ENCODE peak calls at places on chromosomes 6 and 20, in four cellular contexts. One of them, this sample, is unnamed.

GRCh38 chr6:139732451-139732850 is 358.0 kb upstream of the CITED2 start:
- DNase-seq in WTC11: no peak
- DNase-seq in HepG2: no peak
- DNase-seq in K562: no peak
- DNase-seq in this sample: no peak

GRCh38 chr6:43575105-43575771 is 600 bp downstream of the XPO5 start:
- DNase-seq in WTC11: peak; percentile 40
- DNase-seq in HepG2: peak; percentile 40
- DNase-seq in K562: peak; percentile 64
- DNase-seq in this sample: no peak

GRCh38 chr6:144219056-144219685 is 66.0 kb upstream of the UTRN start:
- DNase-seq in WTC11: no peak
- DNase-seq in HepG2: peak; percentile 54
- DNase-seq in K562: peak; percentile 49
- DNase-seq in this sample: peak; percentile 8

GRCh38 chr6:134447423-134447822 is 129.5 kb upstream of the SGK1 start:
- DNase-seq in WTC11: no peak
- DNase-seq in HepG2: no peak
- DNase-seq in K562: no peak
- DNase-seq in this sample: no peak

GRCh38 chr6:156957931-156958547 is 180.9 kb downstream of the ARID1B start:
- DNase-seq in WTC11: no peak
- DNase-seq in HepG2: no peak
- DNase-seq in K562: no peak
- DNase-seq in this sample: no peak

GRCh38 chr6:116047173-116047933 is 13.3 kb downstream of the FRK start:
- DNase-seq in WTC11: no peak
- DNase-seq in HepG2: peak; percentile 59
- DNase-seq in K562: no peak
- DNase-seq in this sample: no peak

GRCh38 chr20:3101737-3102574 is 17.4 kb upstream of the AVP start:
- DNase-seq in WTC11: no peak
- DNase-seq in HepG2: no peak
- DNase-seq in K562: no peak
- DNase-seq in this sample: peak; percentile 5

GRCh38 chr6:43088654-43089056 is 12.5 kb downstream of the PTK7 start:
- DNase-seq in WTC11: no peak
- DNase-seq in HepG2: no peak
- DNase-seq in K562: no peak
- DNase-seq in this sample: no peak

GRCh38 chr6:96164802-96165201 is 149.0 kb downstream of the FUT9 start:
- DNase-seq in WTC11: no peak
- DNase-seq in HepG2: no peak
- DNase-seq in K562: no peak
- DNase-seq in this sample: no peak

GRCh38 chr6:129279343-129280104 is 396.6 kb downstream of the LAMA2 start:
- DNase-seq in WTC11: no peak
- DNase-seq in HepG2: no peak
- DNase-seq in K562: no peak
- DNase-seq in this sample: no peak

GRCh38 chr6:129281173-129281796 is 398.3 kb downstream of the LAMA2 start:
- DNase-seq in WTC11: no peak
- DNase-seq in HepG2: no peak
- DNase-seq in K562: no peak
- DNase-seq in this sample: no peak

GRCh38 chr6:129282053-129282452 is 399.1 kb downstream of the LAMA2 start:
- DNase-seq in WTC11: no peak
- DNase-seq in HepG2: no peak
- DNase-seq in K562: no peak
- DNase-seq in this sample: no peak

GRCh38 chr6:129284225-129284624 is 401.3 kb downstream of the LAMA2 start:
- DNase-seq in WTC11: no peak
- DNase-seq in HepG2: no peak
- DNase-seq in K562: no peak
- DNase-seq in this sample: no peak

DNA sequence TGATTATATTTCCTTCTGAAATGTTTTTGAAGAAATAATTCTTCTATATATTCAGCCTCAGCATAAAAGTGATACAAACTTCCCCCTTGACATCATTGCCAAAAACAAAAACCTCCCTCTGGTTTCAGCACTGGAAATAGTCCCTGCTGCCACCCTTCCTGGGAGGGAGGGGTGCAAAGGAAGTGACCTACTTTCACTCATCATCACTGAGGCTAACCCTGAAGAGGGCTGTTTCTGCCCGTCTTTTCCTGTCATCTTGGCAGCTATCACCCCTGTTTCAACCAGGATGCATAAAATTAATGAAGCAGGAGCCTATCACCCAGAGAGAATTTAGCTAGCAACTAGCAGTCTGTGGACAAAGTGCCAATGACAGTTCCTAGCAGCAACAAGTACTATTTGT is 397.8 kb downstream of the LAMA2 start:
- DNase-seq in WTC11: no peak
- DNase-seq in HepG2: no peak
- DNase-seq in K562: no peak
- DNase-seq in this sample: no peak
- TF ChIP-seq ETV6 in WTC11: no peak
- TF ChIP-seq ETV6 in HepG2: no peak
- TF ChIP-seq ETV6 in K562: no peak
- TF ChIP-seq ETV6 in this sample: no peak

DNA sequence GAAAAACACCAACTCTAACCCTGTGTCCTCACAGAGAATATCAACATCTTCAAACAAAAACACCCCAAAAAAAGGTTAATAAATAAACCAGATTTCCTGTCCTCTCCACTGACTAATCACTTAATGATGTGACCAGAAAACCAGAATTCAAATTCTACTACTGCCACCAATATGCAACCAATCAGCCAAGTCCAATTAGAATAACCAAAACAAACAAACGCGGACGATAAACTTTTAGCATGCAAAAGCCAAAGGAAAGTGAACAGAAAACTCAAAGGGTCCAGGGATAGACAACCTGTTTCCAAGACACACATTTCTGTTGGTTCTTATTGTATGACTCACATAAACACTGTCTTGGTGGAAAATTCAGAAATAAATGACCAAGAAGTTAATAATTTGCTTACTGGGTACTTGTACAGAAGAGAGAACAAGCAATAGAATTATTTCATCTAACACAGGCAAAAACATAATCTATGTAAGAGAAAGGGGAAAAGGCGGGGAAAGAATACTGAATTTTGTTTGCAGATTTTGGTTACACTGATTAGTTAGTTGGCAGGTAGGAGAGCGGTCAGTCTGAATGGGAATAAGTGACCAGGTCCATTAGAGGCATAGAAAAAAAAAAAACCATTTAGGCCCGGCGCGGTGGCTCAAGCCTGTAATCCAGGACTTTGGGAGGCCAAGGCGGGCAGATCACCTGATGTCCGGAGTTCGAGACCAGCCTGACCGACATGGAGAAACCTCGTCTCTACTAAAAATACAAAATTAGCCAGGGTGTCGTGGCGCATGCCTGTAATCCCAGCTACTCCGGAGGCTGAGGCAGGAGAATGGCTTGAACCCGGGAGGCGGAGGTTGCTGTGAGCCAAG is 34.1 kb downstream of the HFE start:
- DNase-seq in WTC11: no peak
- DNase-seq in HepG2: peak; percentile 93
- DNase-seq in K562: peak; percentile 24
- DNase-seq in this sample: no peak
- TF ChIP-seq NR2C2 in WTC11: no peak
- TF ChIP-seq NR2C2 in HepG2: no peak
- TF ChIP-seq NR2C2 in K562: no peak
- TF ChIP-seq NR2C2 in this sample: no peak

GRCh38 chr6:126198581-126198980 is 141.3 kb upstream of the CENPW start:
- DNase-seq in WTC11: no peak
- DNase-seq in HepG2: no peak
- DNase-seq in K562: no peak
- DNase-seq in this sample: no peak
- TF ChIP-seq ETV6 in WTC11: no peak
- TF ChIP-seq ETV6 in HepG2: no peak
- TF ChIP-seq ETV6 in K562: no peak
- TF ChIP-seq ETV6 in this sample: no peak

DNA sequence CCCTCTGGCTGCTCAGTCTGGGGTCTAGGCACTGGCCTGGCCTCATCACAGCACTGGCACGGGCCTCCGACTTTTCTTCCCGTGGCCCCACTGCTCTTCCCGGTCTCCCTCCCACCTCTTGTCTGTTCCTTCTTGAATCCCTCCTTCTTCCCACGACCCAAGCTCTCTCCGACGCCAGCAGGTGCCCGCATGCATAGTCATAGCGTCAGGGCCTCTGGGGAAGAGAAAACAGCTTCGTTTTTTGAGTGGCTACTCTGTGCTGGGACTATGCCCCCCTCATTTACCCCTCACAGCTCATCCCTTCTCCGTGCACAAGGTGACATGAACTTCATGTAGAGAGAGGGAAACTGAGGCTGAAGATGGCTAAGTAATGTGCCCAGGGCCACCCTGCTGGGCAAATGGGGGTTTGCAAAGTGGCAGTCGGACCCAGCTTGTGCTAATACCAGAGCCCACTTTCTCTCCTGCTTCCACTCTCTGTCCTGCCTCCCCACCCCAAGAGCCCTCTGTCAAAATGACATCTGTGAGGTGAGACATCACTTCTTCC is 59.2 kb downstream of the SYNJ2 start:
- DNase-seq in WTC11: no peak
- DNase-seq in HepG2: no peak
- DNase-seq in K562: no peak
- DNase-seq in this sample: no peak
- TF ChIP-seq NR2C2 in WTC11: no peak
- TF ChIP-seq NR2C2 in HepG2: no peak
- TF ChIP-seq NR2C2 in K562: no peak
- TF ChIP-seq NR2C2 in this sample: no peak

GRCh38 chr20:36116813-36117441 is 37.6 kb upstream of the EPB41L1 start:
- DNase-seq in WTC11: no peak
- DNase-seq in HepG2: no peak
- DNase-seq in K562: no peak
- DNase-seq in this sample: no peak
- TF ChIP-seq ETV6 in WTC11: no peak
- TF ChIP-seq ETV6 in HepG2: no peak
- TF ChIP-seq ETV6 in K562: no peak
- TF ChIP-seq ETV6 in this sample: no peak

DNA sequence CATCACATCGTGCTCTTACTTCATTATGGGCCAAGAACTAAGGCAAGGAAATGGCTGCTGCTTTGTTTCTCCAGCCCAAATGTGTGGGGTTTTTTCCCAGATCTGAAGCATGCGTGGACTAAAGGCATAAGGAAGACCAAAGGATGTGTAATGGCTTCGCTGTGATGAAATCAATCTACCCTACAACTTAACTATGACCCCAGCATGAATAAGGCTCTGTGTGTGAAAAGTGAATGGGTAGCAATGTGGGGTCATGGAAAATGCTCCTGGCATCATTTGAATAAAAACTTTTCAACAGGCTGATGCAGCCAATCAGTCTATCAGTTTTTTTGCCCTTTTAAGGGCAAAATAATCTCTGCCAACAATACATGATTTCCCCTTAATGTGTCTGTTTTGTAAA is 50.3 kb upstream of the ISM1 start:
- DNase-seq in WTC11: no peak
- DNase-seq in HepG2: no peak
- DNase-seq in K562: no peak
- DNase-seq in this sample: no peak
- TF ChIP-seq NR2C2 in WTC11: no peak
- TF ChIP-seq NR2C2 in HepG2: no peak
- TF ChIP-seq NR2C2 in K562: no peak
- TF ChIP-seq NR2C2 in this sample: no peak

DNA sequence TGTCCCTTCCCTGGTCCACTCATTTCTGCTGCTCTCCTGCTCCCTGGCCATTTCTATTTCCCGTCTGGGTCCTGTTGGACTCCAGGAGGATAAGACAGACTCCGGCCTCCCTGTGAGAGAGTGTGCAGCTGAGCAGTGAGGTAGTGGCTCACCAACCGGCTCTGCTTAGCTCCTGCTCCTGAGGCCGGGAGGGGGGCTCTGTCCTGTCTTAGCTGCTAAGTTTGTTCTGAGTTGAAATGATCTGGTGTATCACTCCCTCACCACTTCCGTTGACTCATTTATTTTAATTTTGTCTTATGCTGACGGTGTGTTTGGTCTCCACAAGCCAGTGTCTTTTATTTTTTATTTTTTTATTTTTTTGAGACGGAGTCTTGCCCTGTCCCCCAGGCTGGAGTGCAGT is 148.5 kb upstream of the PDE10A start:
- DNase-seq in WTC11: no peak
- DNase-seq in HepG2: no peak
- DNase-seq in K562: no peak
- DNase-seq in this sample: no peak
- TF ChIP-seq ETV6 in WTC11: no peak
- TF ChIP-seq ETV6 in HepG2: no peak
- TF ChIP-seq ETV6 in K562: no peak
- TF ChIP-seq ETV6 in this sample: no peak